ENCODE peak calls at places on chromosomes 16 and 17, in eight cellular contexts. Y, K, B, Q, I, D, Z and E are unnamed samples.

GRCh38 chr16:72923757-72924156 is 124.2 kb downstream of the ZFHX3 start:
- DNase-seq in D (no peak), Y (no peak), Z (no peak), I (no peak), Q (no peak), B (no peak), K (no peak), E (peak; percentile 7)

GRCh38 chr16:66849543-66849942 is 5.3 kb downstream of the CA7 start:
- DNase-seq in Z (no peak), I (peak; percentile 19), D (no peak), B (no peak), K (no peak), Q (no peak), Y (no peak), E (peak; percentile 38)

GRCh38 chr17:50027639-50028206 is 28.2 kb upstream of the ITGA3 start:
- DNase-seq in Y (peak; percentile 48), K (no peak), B (no peak), Q (peak; percentile 96), I (peak; percentile 96), D (peak; percentile 71), Z (peak; percentile 100), E (peak; percentile 99)

GRCh38 chr17:27318228-27318627 is 24.3 kb downstream of the WSB1 start:
- DNase-seq in I (no peak), Z (no peak), Q (no peak), Y (no peak), B (no peak), D (no peak), K (no peak), E (no peak)

GRCh38 chr17:64641499-64641898 is 20.6 kb downstream of the SMURF2 start:
- DNase-seq in Y (no peak), B (no peak), Q (peak; percentile 96), Z (peak; percentile 68), K (no peak), I (peak; percentile 90), D (no peak), E (no peak)

GRCh38 chr16:20610192-20610891 is 34.2 kb upstream of the ACSM2B start:
- DNase-seq in Y (no peak), B (no peak), I (no peak), Z (no peak), K (no peak), D (no peak), Q (no peak), E (no peak)

GRCh38 chr16:75043175-75043937 is 44.5 kb downstream of the ZNRF1 start:
- DNase-seq in I (no peak), Q (peak; percentile 50), Z (no peak), D (no peak), K (no peak), B (no peak), Y (no peak), E (no peak)

GRCh38 chr17:81509048-81509686 is 3.4 kb downstream of the ACTG1 start:
- DNase-seq in Y (no peak), B (peak; percentile 18), Z (peak; percentile 46), K (no peak), Q (no peak), D (no peak), I (peak; percentile 88), E (no peak)

GRCh38 chr17:42180922-42181850 is at the start of gene KCNH4:
- DNase-seq in D (peak; percentile 70), Q (peak; percentile 41), Z (no peak), B (peak; percentile 94), I (peak; percentile 96), Y (peak; percentile 66), K (no peak), E (no peak)

GRCh38 chr16:83769397-83770008 is 38.3 kb upstream of the HSBP1 start:
- DNase-seq in B (no peak), Q (no peak), Z (no peak), K (no peak), Y (no peak), D (no peak), I (no peak), E (no peak)

GRCh38 chr17:1197379-1197778 is 17.6 kb upstream of the ABR start:
- DNase-seq in Z (no peak), Y (no peak), K (no peak), I (peak; percentile 86), Q (peak; percentile 18), B (no peak), D (no peak), E (no peak)

GRCh38 chr17:1200440-1200839 is 20.7 kb upstream of the ABR start:
- DNase-seq in Q (no peak), Z (no peak), I (peak; percentile 65), Y (no peak), B (no peak), D (no peak), K (no peak), E (no peak)

GRCh38 chr17:1196946-1197345 is 17.2 kb upstream of the ABR start:
- DNase-seq in Z (no peak), Q (no peak), Y (no peak), D (no peak), I (no peak), B (no peak), K (no peak), E (no peak)

GRCh38 chr17:1201132-1201702 is 21.4 kb upstream of the ABR start:
- DNase-seq in D (no peak), Z (no peak), Y (no peak), B (no peak), Q (no peak), K (no peak), I (peak; percentile 65), E (no peak)

DNA sequence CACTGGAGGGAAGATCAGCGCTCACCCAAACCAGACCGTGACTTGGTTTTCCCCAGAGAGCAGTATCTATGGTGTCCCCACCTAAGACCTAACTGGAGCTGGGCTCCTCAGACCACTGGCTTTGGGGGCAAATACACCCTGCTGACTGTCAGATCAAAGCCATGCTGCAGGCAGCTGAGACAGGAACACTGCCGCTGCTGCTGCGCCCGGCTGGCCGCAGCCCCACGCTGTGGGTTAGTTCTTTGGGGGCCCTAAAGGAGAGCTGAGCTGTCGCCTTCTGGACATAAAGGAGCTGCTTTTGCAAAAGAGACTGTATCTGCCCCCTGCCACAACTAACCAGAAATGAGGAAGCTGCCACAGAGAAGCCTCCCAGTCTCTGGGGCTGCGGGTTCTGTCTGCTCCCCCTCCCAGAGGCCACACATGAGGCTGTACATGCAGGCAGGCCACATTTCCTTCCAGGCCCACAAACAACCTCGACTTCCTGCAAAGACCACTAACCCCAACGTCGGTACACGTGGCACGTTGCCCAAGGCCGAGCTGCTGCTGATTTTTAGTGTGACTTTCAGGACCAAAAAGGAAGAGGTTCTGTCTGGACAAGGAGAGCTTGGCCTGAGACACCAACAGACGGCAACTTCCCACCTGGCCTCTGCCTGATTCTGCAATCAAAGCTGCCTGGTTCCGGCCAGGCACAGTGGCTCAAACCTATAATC is 18.2 kb upstream of the ABR start:
- DNase-seq in Z (no peak), Y (peak; percentile 81), Q (peak; percentile 21), B (peak; percentile 88), K (peak; percentile 61), I (peak; percentile 82), D (peak; percentile 91), E (no peak)
- H3K27ac ChIP-seq in Z (no peak overlapping the region), Y (peak overlapping the region; percentile 30), Q (no peak overlapping the region), B (peak overlapping the region; percentile 96), K (peak overlapping the region; percentile 87), I (no peak overlapping the region), D (no peak overlapping the region), E (no peak overlapping the region)

GRCh38 chr17:19768046-19768782 is 20.1 kb upstream of the ALDH3A1 start:
- DNase-seq in Y (no peak), K (no peak), Z (no peak), D (no peak), I (no peak), Q (no peak), B (no peak), E (no peak)

GRCh38 chr17:19770985-19771710 is 23.1 kb upstream of the ALDH3A1 start:
- DNase-seq in Z (no peak), K (no peak), Q (no peak), Y (no peak), D (no peak), I (no peak), B (no peak), E (no peak)

GRCh38 chr17:19769946-19770652 is 22.0 kb upstream of the ALDH3A1 start:
- DNase-seq in Q (peak; percentile 68), K (no peak), Y (no peak), I (peak; percentile 87), Z (peak; percentile 70), D (no peak), B (no peak), E (no peak)

GRCh38 chr17:19773534-19773933 is 25.4 kb upstream of the ALDH3A1 start:
- DNase-seq in Y (no peak), Z (no peak), K (no peak), D (no peak), B (no peak), Q (no peak), I (no peak), E (no peak)

GRCh38 chr17:19771971-19772630 is 24.0 kb upstream of the ALDH3A1 start:
- DNase-seq in K (no peak), Y (no peak), D (no peak), I (no peak), B (no peak), Q (no peak), Z (no peak), E (no peak)
- TF ChIP-seq CTCF in K (no peak), Y (no peak), D (no peak), I (no peak), B (no peak), Q (no peak), Z (no peak), E (no peak)

DNA sequence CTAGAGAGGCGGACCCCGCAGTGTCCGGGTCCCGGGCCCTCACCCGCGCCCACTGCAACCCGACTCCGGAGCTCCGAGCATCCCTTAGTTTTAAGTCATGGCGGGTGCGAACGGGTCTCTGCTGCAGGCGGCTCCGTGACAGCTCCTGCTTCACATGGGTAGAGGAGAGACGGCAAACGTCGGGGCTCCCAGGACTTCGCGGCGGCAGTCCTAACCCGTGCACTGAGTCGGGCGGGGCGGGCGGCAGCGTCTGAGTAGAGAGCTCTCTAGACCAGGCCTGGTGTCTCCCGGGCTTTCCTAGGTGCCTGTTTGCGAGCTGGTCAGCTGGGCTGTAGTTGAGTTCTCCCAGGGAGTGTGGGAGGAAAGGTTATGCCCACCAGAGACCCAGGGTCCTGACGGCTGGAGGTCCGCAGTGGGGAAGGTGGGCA is 345 bp downstream of the TSC2 start:
- DNase-seq in Q (no peak), Y (no peak), K (no peak), B (no peak), D (no peak), Z (no peak), I (no peak), E (no peak)
- H3K27ac ChIP-seq in Q (peak overlapping the region; percentile 3), Y (peak overlapping the region; percentile 79), K (peak overlapping the region; percentile 88), B (peak overlapping the region; percentile 43), D (no peak overlapping the region), Z (no peak overlapping the region), I (peak overlapping the region; percentile 21), E (no peak overlapping the region)

GRCh38 chr17:36947922-36948716 is 635 bp upstream of the AATF start:
- DNase-seq in Y (no peak), I (no peak), K (no peak), Q (no peak), B (no peak), D (no peak), Z (no peak), E (no peak)
- TF ChIP-seq CTCF in Y (no peak), I (no peak), K (no peak), Q (no peak), B (no peak), D (no peak), Z (no peak), E (no peak)